ENCODE peak calls at places on chromosomes 2 and 18, in eight cellular contexts. W is mucosa of descending colon; P is left ventricle myocardium inferior; E is prostate gland; T is CD8-positive, alpha-beta T cell; Z is spleen; N is mesenchymal stem cell; K is mesendoderm. S is an unnamed sample. For H3K4me1, the result is how much of the 10 kb centered on the place peaks cover.

GRCh38 chr2:54940723-54941122 is 109.5 kb downstream of the RTN4 start:
- DNase-seq in K (no peak), Z (no peak), E (no peak), W (no peak), T (no peak), P (no peak), N (no peak), S (no peak)

GRCh38 chr18:46475367-46475752 is 181.7 kb downstream of the LOXHD1 start:
- DNase-seq in W (no peak), E (no peak), T (no peak), Z (no peak), P (no peak), K (no peak), N (no peak), S (no peak)

GRCh38 chr2:71852141-71852711 is 295.4 kb downstream of the CYP26B1 start:
- DNase-seq in K (no peak), Z (no peak), E (no peak), N (no peak), T (no peak), P (peak), W (no peak), S (no peak)

GRCh38 chr2:33334083-33334482 is 142.4 kb upstream of the RASGRP3 start:
- DNase-seq in N (no peak), P (no peak), Z (no peak), W (no peak), E (no peak), T (no peak), K (no peak), S (no peak)

GRCh38 chr18:35376393-35376741 is 770 bp downstream of the ZNF396 start:
- DNase-seq in K (peak), E (no peak), T (no peak), P (peak), W (peak), N (peak), Z (peak), S (peak)

GRCh38 chr2:84785950-84786349 is 94.9 kb downstream of the TRABD2A start:
- DNase-seq in P (no peak), T (no peak), K (no peak), Z (no peak), N (no peak), E (no peak), W (no peak), S (no peak)

GRCh38 chr18:35024965-35025364 is 16.2 kb upstream of the MAPRE2 start:
- DNase-seq in N (peak), E (peak), T (no peak), W (peak), K (no peak), Z (no peak), P (peak), S (peak)

GRCh38 chr2:72745679-72746368 is 80.0 kb downstream of the EXOC6B start:
- DNase-seq in W (peak), N (peak), K (peak), T (no peak), P (no peak), E (peak), Z (no peak), S (peak)

GRCh38 chr18:25725461-25725860 is 365.0 kb downstream of the SS18 start:
- DNase-seq in E (no peak), P (no peak), K (no peak), Z (no peak), W (no peak), T (no peak), N (no peak), S (no peak)

GRCh38 chr2:188966079-188966571 is 8.0 kb upstream of the COL3A1 start:
- DNase-seq in Z (no peak), K (no peak), W (no peak), N (no peak), P (no peak), T (no peak), E (no peak), S (no peak)

GRCh38 chr18:57803119-57803969 is at the start of gene ATP8B1:
- DNase-seq in T (no peak), K (peak), N (peak), Z (peak), P (peak), E (peak), W (peak), S (peak)

GRCh38 chr2:152198499-152198898 is 22.9 kb upstream of the STAM2 start:
- DNase-seq in K (peak), N (no peak), T (no peak), Z (no peak), P (no peak), E (no peak), W (no peak), S (no peak)

GRCh38 chr2:109582928-109583895 is 30.6 kb downstream of the SEPTIN10 start:
- DNase-seq in P (no peak), K (no peak), Z (no peak), W (no peak), N (peak), T (no peak), E (no peak), S (no peak)

GRCh38 chr2:168254158-168254935 is 7.0 kb upstream of the STK39 start:
- DNase-seq in Z (no peak), P (no peak), T (no peak), N (peak), E (no peak), K (peak), W (no peak), S (no peak)

GRCh38 chr2:1972428-1972827 is 228.1 kb upstream of the PXDN start:
- DNase-seq in K (peak), N (no peak), P (peak), Z (no peak), W (no peak), E (peak), T (no peak), S (peak)

GRCh38 chr2:85728883-85729824 is 24.6 kb upstream of the ATOH8 start:
- DNase-seq in E (peak), Z (peak), N (peak), W (peak), T (peak), P (peak), K (peak), S (peak)

GRCh38 chr2:67656875-67657274 is 259.7 kb downstream of the ETAA1 start:
- DNase-seq in P (no peak), W (no peak), Z (no peak), T (no peak), N (peak), E (no peak), K (no peak), S (no peak)

GRCh38 chr2:168439536-168439935 is 16.5 kb upstream of the CERS6 start:
- DNase-seq in P (no peak), N (no peak), E (no peak), T (no peak), W (no peak), K (no peak), Z (no peak), S (no peak)

GRCh38 chr2:156437272-156437671 is 1.1 kb downstream of the GPD2 start:
- DNase-seq in K (peak), E (no peak), N (peak), Z (no peak), W (peak), P (no peak), T (no peak), S (peak)

GRCh38 chr18:79487198-79488165 is 91.8 kb downstream of the NFATC1 start:
- DNase-seq in N (no peak), K (no peak), E (no peak), Z (peak), P (peak), W (no peak), T (no peak), S (no peak)

GRCh38 chr2:12763486-12763885 is 46.8 kb downstream of the TRIB2 start:
- DNase-seq in Z (no peak), W (no peak), T (no peak), N (no peak), E (no peak), K (no peak), P (no peak), S (no peak)

GRCh38 chr2:64328415-64328722 is 125.6 kb upstream of the LGALSL start:
- DNase-seq in Z (no peak), T (no peak), N (no peak), E (no peak), W (no peak), K (no peak), P (no peak), S (no peak)

GRCh38 chr2:2639251-2640139 is 308.4 kb upstream of the MYT1L start:
- DNase-seq in K (no peak), W (no peak), E (no peak), N (no peak), P (no peak), T (no peak), Z (no peak), S (no peak)

GRCh38 chr2:23524261-23524706 is 139.3 kb downstream of the KLHL29 start:
- DNase-seq in W (no peak), Z (no peak), E (peak), P (no peak), T (no peak), N (peak), K (no peak), S (peak)

GRCh38 chr2:100381240-100381639 is 36.2 kb downstream of the CHST10 start:
- DNase-seq in N (peak), E (peak), Z (peak), W (peak), K (peak), T (peak), P (peak), S (peak)

GRCh38 chr18:14577971-14578370 is 34.6 kb upstream of the POTEC start:
- DNase-seq in K (no peak), P (no peak), E (no peak), Z (no peak), T (no peak), N (no peak), W (no peak), S (no peak)

GRCh38 chr2:13480057-13480456 is 763.3 kb downstream of the TRIB2 start:
- DNase-seq in P (no peak), Z (no peak), E (no peak), T (no peak), W (no peak), N (no peak), K (no peak), S (no peak)

GRCh38 chr2:173922760-173923159 is 42.4 kb downstream of the SP3 start:
- DNase-seq in K (no peak), W (no peak), Z (no peak), T (no peak), E (no peak), P (no peak), N (no peak), S (no peak)

GRCh38 chr2:242098034-242098433 is 228.5 kb downstream of the RTP5 start:
- DNase-seq in K (no peak), Z (no peak), T (no peak), W (no peak), E (no peak), P (no peak), N (no peak), S (no peak)

GRCh38 chr2:196528486-196529223 is 110.9 kb upstream of the CCDC150 start:
- DNase-seq in W (no peak), Z (no peak), T (no peak), N (no peak), P (no peak), E (no peak), K (no peak), S (no peak)

GRCh38 chr18:9951022-9951859 is 37.4 kb downstream of the VAPA start:
- DNase-seq in P (no peak), E (no peak), T (no peak), N (peak), K (peak), Z (no peak), W (peak), S (peak)

GRCh38 chr18:9615280-9615797 is 980 bp upstream of the PPP4R1 start:
- DNase-seq in E (no peak), P (no peak), K (peak), W (no peak), N (no peak), Z (no peak), T (no peak), S (no peak)

GRCh38 chr2:222238072-222238471 is 60.7 kb downstream of the PAX3 start:
- DNase-seq in Z (no peak), P (no peak), E (no peak), K (no peak), N (no peak), W (no peak), T (no peak), S (no peak)

GRCh38 chr2:241068136-241068941 is 33.7 kb downstream of the MTERF4 start:
- DNase-seq in W (no peak), Z (no peak), T (no peak), N (no peak), P (no peak), E (peak), K (no peak), S (no peak)

GRCh38 chr2:190213441-190214335 is 105.9 kb downstream of the HIBCH start:
- DNase-seq in T (no peak), N (no peak), K (no peak), P (peak), E (no peak), W (no peak), Z (no peak), S (no peak)

GRCh38 chr2:226483745-226484619 is 315.6 kb downstream of the IRS1 start:
- DNase-seq in K (peak), T (no peak), E (no peak), N (peak), Z (no peak), P (no peak), W (no peak), S (no peak)

GRCh38 chr2:161123531-161124030 is 36.6 kb upstream of the TANK start:
- DNase-seq in N (no peak), E (peak), W (peak), P (no peak), T (no peak), K (no peak), Z (no peak), S (no peak)

GRCh38 chr18:75106746-75107145 is 102.2 kb downstream of the PTGR3 start:
- DNase-seq in E (no peak), N (no peak), T (no peak), P (no peak), K (no peak), W (no peak), Z (no peak), S (no peak)

GRCh38 chr2:108536911-108537310 is 2.6 kb downstream of the LIMS1 start:
- DNase-seq in W (no peak), K (no peak), N (no peak), P (no peak), T (no peak), E (no peak), Z (no peak), S (no peak)

GRCh38 chr2:108538000-108538625 is 3.8 kb downstream of the LIMS1 start:
- DNase-seq in P (no peak), K (peak), E (no peak), N (no peak), W (no peak), Z (no peak), T (no peak), S (no peak)

GRCh38 chr2:108536133-108536780 is 2.0 kb downstream of the LIMS1 start:
- DNase-seq in N (peak), Z (no peak), P (no peak), K (peak), T (no peak), E (no peak), W (no peak), S (no peak)

GRCh38 chr2:108542071-108542470 is 7.8 kb downstream of the LIMS1 start:
- DNase-seq in W (no peak), N (no peak), K (no peak), E (no peak), Z (no peak), T (no peak), P (no peak), S (no peak)

DNA sequence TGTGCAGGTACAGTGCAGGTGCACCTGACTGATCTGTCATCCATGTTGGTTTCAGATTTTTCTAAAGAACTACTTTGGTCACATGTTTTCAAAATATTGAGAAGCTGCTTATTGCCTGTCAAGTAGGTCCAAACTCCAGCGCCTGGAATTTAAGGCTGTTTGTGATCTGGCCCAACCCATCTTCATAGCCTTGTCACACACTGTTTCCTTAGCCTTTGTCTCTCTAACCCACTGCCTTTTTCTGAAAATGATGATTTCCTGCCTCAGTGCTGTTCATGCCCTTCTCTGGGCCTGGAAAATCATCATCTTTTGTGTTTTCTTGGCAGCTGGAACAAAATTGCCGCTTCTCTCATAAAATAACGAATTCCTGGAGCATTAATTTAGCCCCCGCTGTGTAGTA is 7.2 kb downstream of the LIMS1 start:
- DNase-seq in N (no peak), E (no peak), T (no peak), P (no peak), K (no peak), W (peak), Z (no peak), S (no peak)
- H3K4me3 ChIP-seq in N (no peak), E (no peak), T (no peak), P (no peak), K (no peak), W (no peak), Z (no peak), S (no peak)

DNA sequence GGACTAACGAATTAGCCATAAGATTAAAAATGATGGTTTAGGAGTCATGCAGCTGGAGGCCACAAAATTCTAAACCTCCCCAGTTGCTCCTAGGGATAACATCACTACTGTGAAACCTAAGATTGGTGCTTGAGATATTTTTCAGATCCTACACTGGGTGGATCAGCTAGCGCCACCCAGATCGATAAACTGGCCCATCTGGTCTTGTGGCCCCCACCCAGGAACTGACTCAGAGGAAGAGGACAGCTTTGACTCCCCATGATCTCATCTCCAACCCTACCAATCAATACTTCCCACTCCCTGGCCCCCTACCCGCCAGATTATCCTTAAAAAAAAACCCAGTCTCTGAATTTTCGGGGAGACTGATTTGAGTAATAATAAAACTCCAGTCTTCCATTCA is 5.5 kb downstream of the GALNT14 start:
- DNase-seq in T (no peak), K (no peak), E (no peak), N (no peak), P (no peak), Z (no peak), W (no peak), S (no peak)
- H3K4me1 ChIP-seq in T (under half), K (under half), E (under half), N (under half), P (under half), Z (under half), W (under half), S (under half)

GRCh38 chr2:238289574-238289973 is 1.2 kb upstream of the PER2 start:
- DNase-seq in N (no peak), E (no peak), K (peak), T (no peak), W (no peak), P (no peak), Z (peak), S (no peak)

GRCh38 chr2:238288650-238289573 is 502 bp upstream of the PER2 start:
- DNase-seq in E (peak), Z (peak), K (peak), N (peak), T (peak), W (peak), P (peak), S (peak)

GRCh38 chr2:238291550-238292281 is 3.3 kb upstream of the PER2 start:
- DNase-seq in Z (peak), N (no peak), P (no peak), K (no peak), T (no peak), W (no peak), E (no peak), S (peak)

GRCh38 chr2:238290079-238290478 is 1.7 kb upstream of the PER2 start:
- DNase-seq in N (peak), E (peak), K (peak), W (peak), P (peak), Z (peak), T (peak), S (peak)

GRCh38 chr2:238290715-238291549 is 2.5 kb upstream of the PER2 start:
- DNase-seq in E (no peak), Z (peak), P (no peak), W (peak), N (no peak), T (no peak), K (no peak), S (no peak)
- H3K4me3 ChIP-seq in E (no peak), Z (no peak), P (no peak), W (no peak), N (no peak), T (no peak), K (no peak), S (no peak)

GRCh38 chr2:231666171-231667095 is 41.9 kb upstream of the PTMA start:
- DNase-seq in W (peak), E (peak), Z (peak), K (peak), P (peak), T (no peak), N (peak), S (peak)

GRCh38 chr2:231667497-231667896 is 40.8 kb upstream of the PTMA start:
- DNase-seq in P (no peak), K (no peak), Z (no peak), N (no peak), T (no peak), E (no peak), W (peak), S (no peak)

GRCh38 chr2:231668981-231669380 is 39.3 kb upstream of the PTMA start:
- DNase-seq in T (no peak), P (no peak), W (no peak), E (no peak), N (no peak), K (no peak), Z (no peak), S (no peak)

GRCh38 chr2:231665208-231665921 is 43.0 kb upstream of the PTMA start:
- DNase-seq in E (no peak), W (peak), T (no peak), K (no peak), N (no peak), P (no peak), Z (peak), S (no peak)

DNA sequence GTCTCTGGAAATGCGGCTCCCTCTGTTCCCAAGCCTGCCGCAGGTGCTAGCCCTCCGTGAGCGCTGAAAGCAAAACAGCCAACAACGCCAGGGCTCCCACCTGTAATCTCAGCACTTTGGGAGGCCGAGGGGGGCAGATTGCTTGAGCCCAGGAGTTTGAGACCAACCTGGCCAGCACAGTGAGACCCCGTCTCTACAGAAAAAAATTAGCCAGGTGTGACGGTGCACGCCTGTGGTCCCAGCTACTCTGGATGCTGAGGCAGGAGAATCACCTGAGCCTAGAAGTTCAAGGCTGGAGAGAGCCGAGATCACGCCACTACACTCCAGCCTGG is 41.3 kb upstream of the PTMA start:
- DNase-seq in N (no peak), T (no peak), W (no peak), E (no peak), P (no peak), Z (no peak), K (no peak), S (no peak)
- H3K4me1 ChIP-seq in N (under half), T (under half), W (under half), E (under half), P (half or more), Z (half or more), K (under half), S (under half)

DNA sequence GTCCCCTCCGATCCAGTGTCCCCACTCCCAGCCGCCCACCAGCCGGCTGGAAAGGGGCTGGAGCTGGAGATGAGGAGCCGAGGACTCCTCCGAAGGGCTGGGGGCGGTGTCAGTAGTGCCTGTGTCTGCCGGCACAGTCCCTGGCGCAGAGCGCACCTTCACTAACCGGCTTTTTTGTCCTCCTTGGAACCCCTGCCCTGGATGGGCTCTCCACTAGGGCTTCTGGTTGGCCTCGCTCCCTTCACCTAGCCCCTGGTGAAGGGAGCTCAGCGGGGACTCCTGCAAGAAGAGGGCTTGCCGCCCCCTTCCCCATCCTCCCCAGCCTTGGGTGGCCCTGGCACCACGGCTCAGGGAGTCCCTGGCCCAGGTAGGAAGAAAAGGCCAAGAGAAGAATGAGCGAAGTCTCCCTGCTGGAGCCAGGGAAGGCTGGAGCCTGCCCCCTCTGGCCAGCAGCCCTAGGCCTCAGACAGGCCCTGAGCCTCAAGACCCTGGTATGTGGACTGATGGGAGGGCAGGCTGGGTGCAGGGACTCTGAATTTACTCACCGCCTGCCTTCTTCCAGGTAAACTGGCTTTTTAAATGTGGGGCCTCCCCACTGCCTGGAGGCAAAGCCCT is 570 bp upstream of the ECEL1 start:
- DNase-seq in Z (no peak), E (no peak), N (no peak), K (peak), T (no peak), W (no peak), P (peak), S (no peak)
- H3K4me3 ChIP-seq in Z (peak), E (no peak), N (no peak), K (no peak), T (no peak), W (no peak), P (no peak), S (no peak)

S was measured in body of pancreas.